ENCODE peak calls at places on chromosomes 5 and 9, in four cellular contexts. One of them, this sample, is unnamed.

GRCh38 chr5:95850391-95850894 is 27.9 kb upstream of the GLRX start:
- DNase-seq in activated CD4-positive, alpha-beta T cell treated with anti-CD3 and anti-CD28 coated beads, Interleukin-2, amount 50 U/mL, for 48 hours: no peak
- DNase-seq in fibroblast of mammary gland: peak; percentile 40
- DNase-seq in H1: no peak
- DNase-seq in this sample: no peak

GRCh38 chr9:109182940-109183798 is 16.1 kb upstream of the FRRS1L start:
- DNase-seq in activated CD4-positive, alpha-beta T cell treated with anti-CD3 and anti-CD28 coated beads, Interleukin-2, amount 50 U/mL, for 48 hours: peak; percentile 10
- DNase-seq in fibroblast of mammary gland: peak; percentile 24
- DNase-seq in H1: no peak
- DNase-seq in this sample: no peak

GRCh38 chr9:134655591-134656333 is 14.2 kb downstream of the COL5A1 start:
- DNase-seq in activated CD4-positive, alpha-beta T cell treated with anti-CD3 and anti-CD28 coated beads, Interleukin-2, amount 50 U/mL, for 48 hours: no peak
- DNase-seq in H1: no peak
- DNase-seq in fibroblast of mammary gland: no peak
- DNase-seq in this sample: no peak

GRCh38 chr9:122118343-122119165 is 25.4 kb upstream of the TTLL11 start:
- DNase-seq in H1: no peak
- DNase-seq in activated CD4-positive, alpha-beta T cell treated with anti-CD3 and anti-CD28 coated beads, Interleukin-2, amount 50 U/mL, for 48 hours: no peak
- DNase-seq in fibroblast of mammary gland: no peak
- DNase-seq in this sample: no peak

GRCh38 chr5:1440098-1440493 is 5.1 kb downstream of the SLC6A3 start:
- DNase-seq in activated CD4-positive, alpha-beta T cell treated with anti-CD3 and anti-CD28 coated beads, Interleukin-2, amount 50 U/mL, for 48 hours: no peak
- DNase-seq in fibroblast of mammary gland: no peak
- DNase-seq in H1: no peak
- DNase-seq in this sample: no peak

GRCh38 chr9:128782669-128783068 is 4.4 kb upstream of the TBC1D13 start:
- DNase-seq in H1: no peak
- DNase-seq in activated CD4-positive, alpha-beta T cell treated with anti-CD3 and anti-CD28 coated beads, Interleukin-2, amount 50 U/mL, for 48 hours: no peak
- DNase-seq in fibroblast of mammary gland: no peak
- DNase-seq in this sample: no peak

GRCh38 chr9:133129001-133129799 is 8.2 kb upstream of the RALGDS start:
- DNase-seq in fibroblast of mammary gland: no peak
- DNase-seq in H1: no peak
- DNase-seq in activated CD4-positive, alpha-beta T cell treated with anti-CD3 and anti-CD28 coated beads, Interleukin-2, amount 50 U/mL, for 48 hours: no peak
- DNase-seq in this sample: no peak

GRCh38 chr9:121557581-121558422 is 58.2 kb upstream of the GGTA1 start:
- DNase-seq in activated CD4-positive, alpha-beta T cell treated with anti-CD3 and anti-CD28 coated beads, Interleukin-2, amount 50 U/mL, for 48 hours: peak; percentile 16
- DNase-seq in fibroblast of mammary gland: peak; percentile 70
- DNase-seq in H1: no peak
- DNase-seq in this sample: no peak

GRCh38 chr9:114059047-114059803 is 18.9 kb downstream of the AMBP start:
- DNase-seq in fibroblast of mammary gland: no peak
- DNase-seq in activated CD4-positive, alpha-beta T cell treated with anti-CD3 and anti-CD28 coated beads, Interleukin-2, amount 50 U/mL, for 48 hours: no peak
- DNase-seq in H1: no peak
- DNase-seq in this sample: no peak

GRCh38 chr5:143066556-143067281 is 296.5 kb downstream of the ARHGAP26 start:
- DNase-seq in fibroblast of mammary gland: peak; percentile 74
- DNase-seq in H1: no peak
- DNase-seq in activated CD4-positive, alpha-beta T cell treated with anti-CD3 and anti-CD28 coated beads, Interleukin-2, amount 50 U/mL, for 48 hours: peak; percentile 45
- DNase-seq in this sample: no peak

GRCh38 chr9:79256691-79257213 is 315.0 kb upstream of the TLE4 start:
- DNase-seq in H1: no peak
- DNase-seq in activated CD4-positive, alpha-beta T cell treated with anti-CD3 and anti-CD28 coated beads, Interleukin-2, amount 50 U/mL, for 48 hours: no peak
- DNase-seq in fibroblast of mammary gland: peak; percentile 28
- DNase-seq in this sample: no peak

GRCh38 chr9:77543131-77543822 is 104.8 kb downstream of the GNA14 start:
- DNase-seq in H1: no peak
- DNase-seq in fibroblast of mammary gland: no peak
- DNase-seq in activated CD4-positive, alpha-beta T cell treated with anti-CD3 and anti-CD28 coated beads, Interleukin-2, amount 50 U/mL, for 48 hours: no peak
- DNase-seq in this sample: no peak

GRCh38 chr5:141734501-141735231 is 52.6 kb upstream of the ARAP3 start:
- DNase-seq in activated CD4-positive, alpha-beta T cell treated with anti-CD3 and anti-CD28 coated beads, Interleukin-2, amount 50 U/mL, for 48 hours: peak; percentile 50
- DNase-seq in H1: no peak
- DNase-seq in fibroblast of mammary gland: peak; percentile 56
- DNase-seq in this sample: no peak

GRCh38 chr5:7364226-7364875 is 31.6 kb upstream of the ADCY2 start:
- DNase-seq in activated CD4-positive, alpha-beta T cell treated with anti-CD3 and anti-CD28 coated beads, Interleukin-2, amount 50 U/mL, for 48 hours: no peak
- DNase-seq in fibroblast of mammary gland: no peak
- DNase-seq in H1: no peak
- DNase-seq in this sample: no peak

GRCh38 chr9:123287639-123288038 is 19.3 kb upstream of the STRBP start:
- DNase-seq in activated CD4-positive, alpha-beta T cell treated with anti-CD3 and anti-CD28 coated beads, Interleukin-2, amount 50 U/mL, for 48 hours: no peak
- DNase-seq in H1: no peak
- DNase-seq in fibroblast of mammary gland: no peak
- DNase-seq in this sample: no peak

GRCh38 chr9:13614060-13614459 is 334.6 kb upstream of the MPDZ start:
- DNase-seq in H1: no peak
- DNase-seq in fibroblast of mammary gland: no peak
- DNase-seq in activated CD4-positive, alpha-beta T cell treated with anti-CD3 and anti-CD28 coated beads, Interleukin-2, amount 50 U/mL, for 48 hours: no peak
- DNase-seq in this sample: no peak

GRCh38 chr5:65066787-65067506 is 298.2 kb downstream of the CWC27 start:
- DNase-seq in activated CD4-positive, alpha-beta T cell treated with anti-CD3 and anti-CD28 coated beads, Interleukin-2, amount 50 U/mL, for 48 hours: no peak
- DNase-seq in fibroblast of mammary gland: no peak
- DNase-seq in H1: no peak
- DNase-seq in this sample: no peak

GRCh38 chr5:133287500-133287899 is 235.7 kb downstream of the HSPA4 start:
- DNase-seq in activated CD4-positive, alpha-beta T cell treated with anti-CD3 and anti-CD28 coated beads, Interleukin-2, amount 50 U/mL, for 48 hours: peak; percentile 46
- DNase-seq in H1: no peak
- DNase-seq in fibroblast of mammary gland: peak; percentile 48
- DNase-seq in this sample: peak; percentile 34

GRCh38 chr9:127539259-127539981 is 72.7 kb upstream of the STXBP1 start:
- DNase-seq in fibroblast of mammary gland: peak; percentile 63
- DNase-seq in H1: no peak
- DNase-seq in activated CD4-positive, alpha-beta T cell treated with anti-CD3 and anti-CD28 coated beads, Interleukin-2, amount 50 U/mL, for 48 hours: no peak
- DNase-seq in this sample: no peak

GRCh38 chr9:108002296-108003056 is 512.9 kb upstream of the KLF4 start:
- DNase-seq in H1: no peak
- DNase-seq in fibroblast of mammary gland: peak; percentile 34
- DNase-seq in activated CD4-positive, alpha-beta T cell treated with anti-CD3 and anti-CD28 coated beads, Interleukin-2, amount 50 U/mL, for 48 hours: no peak
- DNase-seq in this sample: no peak

GRCh38 chr5:57221049-57221568 is 47.2 kb downstream of the GPBP1 start:
- DNase-seq in fibroblast of mammary gland: peak; percentile 69
- DNase-seq in H1: no peak
- DNase-seq in activated CD4-positive, alpha-beta T cell treated with anti-CD3 and anti-CD28 coated beads, Interleukin-2, amount 50 U/mL, for 48 hours: no peak
- DNase-seq in this sample: no peak